ENCODE peak calls at places on chromosome 19, in five cellular contexts. L is neuronal stem cell, T is H9, U is IMR-90, G is mesendoderm. X is an unnamed sample.

GRCh38 chr19:384801-385169 is 24.2 kb downstream of the C2CD4C start:
- DNase-seq in L (no peak), T (no peak), U (no peak), G (no peak), X (no peak)

GRCh38 chr19:37572203-37572602 is 22.4 kb downstream of the ZNF571 start:
- DNase-seq in L (no peak), T (no peak), U (peak; percentile 22), G (no peak), X (no peak)

GRCh38 chr19:30028118-30028991 is 86.3 kb downstream of the URI1 start:
- DNase-seq in L (no peak), T (no peak), U (no peak), G (no peak), X (no peak)

GRCh38 chr19:45442927-45443461 is 19.3 kb upstream of the ERCC1 start:
- DNase-seq in L (no peak), T (peak; percentile 68), U (peak; percentile 59), G (peak; percentile 97), X (peak; percentile 99)

GRCh38 chr19:13833330-13834265 is 38.4 kb downstream of the ZSWIM4 start:
- DNase-seq in L (peak; percentile 82), T (peak; percentile 97), U (peak; percentile 86), G (peak; percentile 94), X (peak; percentile 96)

GRCh38 chr19:23015660-23016059 is 12.7 kb upstream of the ZNF728 start:
- DNase-seq in L (no peak), T (no peak), U (no peak), G (no peak), X (peak; percentile 52)

GRCh38 chr19:32178401-32178800 is 167.0 kb upstream of the ZNF507 start:
- DNase-seq in L (no peak), T (no peak), U (no peak), G (peak; percentile 57), X (no peak)

GRCh38 chr19:10891360-10892108 is 20.2 kb downstream of the CARM1 start:
- DNase-seq in L (no peak), T (peak; percentile 26), U (no peak), G (no peak), X (peak; percentile 13)

GRCh38 chr19:18460313-18460712 is 22.4 kb upstream of the ISYNA1 start:
- DNase-seq in L (no peak), T (no peak), U (peak; percentile 86), G (no peak), X (peak; percentile 97)

GRCh38 chr19:48325265-48325910 is at the start of gene EMP3:
- DNase-seq in L (peak; percentile 54), T (peak; percentile 90), U (peak; percentile 92), G (peak; percentile 93), X (peak; percentile 63)

GRCh38 chr19:6018786-6019185 is 40.8 kb upstream of the RANBP3 start:
- DNase-seq in L (no peak), T (peak; percentile 83), U (no peak), G (peak; percentile 53), X (no peak)

GRCh38 chr19:52269338-52270261 is at the start of gene ZNF766:
- DNase-seq in L (peak; percentile 90), T (peak; percentile 97), U (peak; percentile 94), G (peak; percentile 98), X (peak; percentile 98)

GRCh38 chr19:40005670-40006272 is 8.9 kb downstream of the ZNF546 start:
- DNase-seq in L (no peak), T (no peak), U (no peak), G (no peak), X (no peak)

GRCh38 chr19:54684537-54684936 is 21.8 kb downstream of the LILRB4 start:
- DNase-seq in L (no peak), T (no peak), U (no peak), G (peak; percentile 11), X (peak; percentile 79)

GRCh38 chr19:3404324-3405260 is 38.2 kb downstream of the NFIC start:
- DNase-seq in L (no peak), T (no peak), U (peak; percentile 93), G (no peak), X (peak; percentile 2)

GRCh38 chr19:5533257-5533656 is 34.5 kb downstream of the TINCR start:
- DNase-seq in L (no peak), T (no peak), U (no peak), G (no peak), X (no peak)

GRCh38 chr19:28468701-28469459 is 744.1 kb downstream of the UQCRFS1 start:
- DNase-seq in L (no peak), T (peak; percentile 73), U (no peak), G (peak; percentile 39), X (no peak)
- H3K4ac ChIP-seq in L (no peak overlapping the region), T (no peak overlapping the region), U (no peak overlapping the region), G (no peak overlapping the region), X (no peak overlapping the region)

DNA sequence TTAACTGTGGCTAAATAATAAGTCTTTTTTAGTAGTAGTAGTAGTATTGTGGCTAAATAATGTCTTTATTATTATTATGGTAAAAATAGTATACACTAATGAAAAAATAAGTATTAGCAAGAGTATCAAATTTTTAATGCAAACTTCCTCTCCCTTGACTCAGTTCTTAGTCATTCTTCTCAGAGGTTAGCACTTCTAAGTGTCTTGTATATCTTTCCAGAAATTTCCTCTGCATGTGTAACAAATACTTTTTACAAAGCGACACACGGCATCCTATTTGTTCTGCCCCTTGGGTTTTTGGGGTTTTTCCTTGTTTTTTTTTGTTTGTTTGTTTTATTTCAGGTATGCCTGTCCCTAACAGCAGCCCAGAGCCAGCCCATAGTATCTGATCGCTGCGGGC is 20.9 kb downstream of the SIN3B start:
- DNase-seq in L (no peak), T (no peak), U (peak; percentile 80), G (no peak), X (no peak)
- H2AK5ac ChIP-seq in L (no peak overlapping the region), T (no peak overlapping the region), U (peak overlapping the region; percentile 92), G (no peak overlapping the region), X (no peak overlapping the region)

GRCh38 chr19:41025871-41026270 is 34.8 kb downstream of the CYP2B6 start:
- DNase-seq in L (no peak), T (peak; percentile 64), U (no peak), G (peak; percentile 36), X (no peak)
- H2BK120ac ChIP-seq in L (no peak overlapping the region), T (no peak overlapping the region), U (no peak overlapping the region), G (no peak overlapping the region), X (no peak overlapping the region)

GRCh38 chr19:46976845-46977320 is 42.8 kb upstream of the NPAS1 start:
- DNase-seq in L (peak; percentile 30), T (peak; percentile 70), U (peak; percentile 55), G (peak; percentile 97), X (peak; percentile 90)
- H3K4ac ChIP-seq in L (no peak overlapping the region), T (no peak overlapping the region), U (peak overlapping the region; percentile 89), G (peak overlapping the region; percentile 99), X (no peak overlapping the region)

GRCh38 chr19:47027586-47028371 is 8.1 kb downstream of the NPAS1 start:
- DNase-seq in L (no peak), T (no peak), U (no peak), G (no peak), X (no peak)
- H2AK5ac ChIP-seq in L (no peak overlapping the region), T (no peak overlapping the region), U (no peak overlapping the region), G (no peak overlapping the region), X (no peak overlapping the region)

X was measured in trophoblast cell.